ENCODE peak calls at places on chromosome 10, in ten cellular contexts. One of them, this sample, is unnamed.
A peak's percentile ranks its signal among the peaks of the same experiment; 100 is the strongest.

GRCh38 chr10:52466464-52466863 is 152.4 kb downstream of the DKK1 start:
- DNase-seq in occipital lobe: no peak
- DNase-seq in GM13977: no peak
- DNase-seq in LoVo: no peak
- DNase-seq in mammary epithelial cell: no peak
- DNase-seq in activated CD8-positive, alpha-beta memory T cell treated with anti-CD3 and anti-CD28 coated beads for 24 hours: no peak
- DNase-seq in lower lobe of right lung: no peak
- DNase-seq in BE2C: peak; percentile 21
- DNase-seq in HEK293T: no peak
- DNase-seq in mesendoderm: peak; percentile 71
- DNase-seq in this sample: no peak

GRCh38 chr10:84179059-84179710 is 5.6 kb downstream of the GPR15LG start:
- DNase-seq in GM13977: peak; percentile 78
- DNase-seq in HEK293T: no peak
- DNase-seq in lower lobe of right lung: no peak
- DNase-seq in BE2C: peak; percentile 43
- DNase-seq in activated CD8-positive, alpha-beta memory T cell treated with anti-CD3 and anti-CD28 coated beads for 24 hours: peak; percentile 54
- DNase-seq in LoVo: no peak
- DNase-seq in occipital lobe: peak; percentile 75
- DNase-seq in mesendoderm: no peak
- DNase-seq in mammary epithelial cell: peak; percentile 100
- DNase-seq in this sample: no peak

GRCh38 chr10:75582102-75582501 is 150.7 kb downstream of the LRMDA start:
- DNase-seq in GM13977: no peak
- DNase-seq in lower lobe of right lung: no peak
- DNase-seq in mesendoderm: no peak
- DNase-seq in activated CD8-positive, alpha-beta memory T cell treated with anti-CD3 and anti-CD28 coated beads for 24 hours: no peak
- DNase-seq in BE2C: no peak
- DNase-seq in LoVo: no peak
- DNase-seq in occipital lobe: no peak
- DNase-seq in HEK293T: no peak
- DNase-seq in mammary epithelial cell: no peak
- DNase-seq in this sample: no peak

GRCh38 chr10:103752680-103753248 is 102.6 kb downstream of the SH3PXD2A start:
- DNase-seq in mesendoderm: no peak
- DNase-seq in activated CD8-positive, alpha-beta memory T cell treated with anti-CD3 and anti-CD28 coated beads for 24 hours: peak; percentile 71
- DNase-seq in lower lobe of right lung: no peak
- DNase-seq in mammary epithelial cell: no peak
- DNase-seq in BE2C: no peak
- DNase-seq in HEK293T: no peak
- DNase-seq in LoVo: no peak
- DNase-seq in GM13977: no peak
- DNase-seq in occipital lobe: no peak
- DNase-seq in this sample: no peak

GRCh38 chr10:59234814-59235429 is 58.5 kb downstream of the PHYHIPL start:
- DNase-seq in mammary epithelial cell: peak; percentile 12
- DNase-seq in activated CD8-positive, alpha-beta memory T cell treated with anti-CD3 and anti-CD28 coated beads for 24 hours: no peak
- DNase-seq in HEK293T: peak; percentile 12
- DNase-seq in BE2C: peak; percentile 45
- DNase-seq in LoVo: peak; percentile 29
- DNase-seq in mesendoderm: peak; percentile 31
- DNase-seq in lower lobe of right lung: no peak
- DNase-seq in GM13977: no peak
- DNase-seq in occipital lobe: no peak
- DNase-seq in this sample: no peak

GRCh38 chr10:77974396-77975074 is 48.0 kb upstream of the DLG5 start:
- DNase-seq in lower lobe of right lung: no peak
- DNase-seq in activated CD8-positive, alpha-beta memory T cell treated with anti-CD3 and anti-CD28 coated beads for 24 hours: no peak
- DNase-seq in mammary epithelial cell: peak; percentile 28
- DNase-seq in HEK293T: peak; percentile 53
- DNase-seq in occipital lobe: no peak
- DNase-seq in mesendoderm: peak; percentile 91
- DNase-seq in GM13977: no peak
- DNase-seq in BE2C: peak; percentile 33
- DNase-seq in LoVo: no peak
- DNase-seq in this sample: no peak

GRCh38 chr10:123879596-123880257 is 11.9 kb downstream of the CPXM2 start:
- DNase-seq in occipital lobe: no peak
- DNase-seq in lower lobe of right lung: no peak
- DNase-seq in GM13977: no peak
- DNase-seq in mesendoderm: no peak
- DNase-seq in mammary epithelial cell: no peak
- DNase-seq in BE2C: no peak
- DNase-seq in HEK293T: no peak
- DNase-seq in activated CD8-positive, alpha-beta memory T cell treated with anti-CD3 and anti-CD28 coated beads for 24 hours: no peak
- DNase-seq in LoVo: no peak
- DNase-seq in this sample: no peak

GRCh38 chr10:122142652-122143237 is 128.4 kb upstream of the BTBD16 start:
- DNase-seq in HEK293T: peak; percentile 85
- DNase-seq in occipital lobe: no peak
- DNase-seq in mammary epithelial cell: no peak
- DNase-seq in lower lobe of right lung: no peak
- DNase-seq in mesendoderm: peak; percentile 56
- DNase-seq in GM13977: peak; percentile 70
- DNase-seq in LoVo: no peak
- DNase-seq in activated CD8-positive, alpha-beta memory T cell treated with anti-CD3 and anti-CD28 coated beads for 24 hours: peak; percentile 66
- DNase-seq in BE2C: peak; percentile 42
- DNase-seq in this sample: peak; percentile 65

GRCh38 chr10:124697837-124698559 is 46.2 kb downstream of the FAM53B start:
- DNase-seq in LoVo: no peak
- DNase-seq in HEK293T: no peak
- DNase-seq in mammary epithelial cell: no peak
- DNase-seq in BE2C: no peak
- DNase-seq in GM13977: peak; percentile 63
- DNase-seq in activated CD8-positive, alpha-beta memory T cell treated with anti-CD3 and anti-CD28 coated beads for 24 hours: peak; percentile 84
- DNase-seq in lower lobe of right lung: no peak
- DNase-seq in occipital lobe: no peak
- DNase-seq in mesendoderm: peak; percentile 86
- DNase-seq in this sample: peak; percentile 33

GRCh38 chr10:71404510-71405295 is 8.0 kb downstream of the CDH23 start:
- DNase-seq in occipital lobe: no peak
- DNase-seq in mesendoderm: no peak
- DNase-seq in GM13977: no peak
- DNase-seq in mammary epithelial cell: no peak
- DNase-seq in lower lobe of right lung: no peak
- DNase-seq in BE2C: no peak
- DNase-seq in LoVo: no peak
- DNase-seq in HEK293T: no peak
- DNase-seq in activated CD8-positive, alpha-beta memory T cell treated with anti-CD3 and anti-CD28 coated beads for 24 hours: no peak
- DNase-seq in this sample: no peak

GRCh38 chr10:86851329-86852207 is 95.1 kb downstream of the BMPR1A start:
- DNase-seq in mesendoderm: no peak
- DNase-seq in BE2C: no peak
- DNase-seq in LoVo: no peak
- DNase-seq in activated CD8-positive, alpha-beta memory T cell treated with anti-CD3 and anti-CD28 coated beads for 24 hours: no peak
- DNase-seq in GM13977: no peak
- DNase-seq in HEK293T: no peak
- DNase-seq in occipital lobe: no peak
- DNase-seq in lower lobe of right lung: no peak
- DNase-seq in mammary epithelial cell: no peak
- DNase-seq in this sample: no peak

GRCh38 chr10:635088-635861 is 54.2 kb downstream of the DIP2C start:
- DNase-seq in mesendoderm: no peak
- DNase-seq in GM13977: no peak
- DNase-seq in occipital lobe: no peak
- DNase-seq in mammary epithelial cell: no peak
- DNase-seq in BE2C: no peak
- DNase-seq in activated CD8-positive, alpha-beta memory T cell treated with anti-CD3 and anti-CD28 coated beads for 24 hours: no peak
- DNase-seq in HEK293T: no peak
- DNase-seq in lower lobe of right lung: peak; percentile 41
- DNase-seq in LoVo: no peak
- DNase-seq in this sample: peak; percentile 31

GRCh38 chr10:27658788-27659187 is 86.8 kb downstream of the MKX start:
- DNase-seq in HEK293T: no peak
- DNase-seq in lower lobe of right lung: no peak
- DNase-seq in mammary epithelial cell: peak; percentile 38
- DNase-seq in LoVo: no peak
- DNase-seq in GM13977: no peak
- DNase-seq in BE2C: no peak
- DNase-seq in occipital lobe: no peak
- DNase-seq in activated CD8-positive, alpha-beta memory T cell treated with anti-CD3 and anti-CD28 coated beads for 24 hours: no peak
- DNase-seq in mesendoderm: no peak
- DNase-seq in this sample: no peak

GRCh38 chr10:100501423-100501822 is 18.2 kb downstream of the SEC31B start:
- DNase-seq in LoVo: no peak
- DNase-seq in occipital lobe: no peak
- DNase-seq in lower lobe of right lung: no peak
- DNase-seq in GM13977: no peak
- DNase-seq in mesendoderm: no peak
- DNase-seq in HEK293T: no peak
- DNase-seq in mammary epithelial cell: no peak
- DNase-seq in BE2C: no peak
- DNase-seq in activated CD8-positive, alpha-beta memory T cell treated with anti-CD3 and anti-CD28 coated beads for 24 hours: no peak
- DNase-seq in this sample: no peak